ENCODE peak calls at places on chromosome 9, in ten cellular contexts. One of them, this sample, is unnamed.

GRCh38 chr9:90044710-90045151 is 439.9 kb downstream of the GADD45G start:
- DNase-seq in epithelial cell of proximal tubule: no peak
- DNase-seq in AG08396: no peak
- DNase-seq in H7: no peak
- DNase-seq in stimulated activated CD4-positive, alpha-beta T cell treated with anti-CD3 and anti-CD28 coated beads, Interleukin-4, amount 100 ng/mL, for 1 hour: peak
- DNase-seq in Calu3: no peak
- DNase-seq in naive thymus-derived CD4-positive, alpha-beta T cell: no peak
- DNase-seq in head of caudate nucleus: no peak
- DNase-seq in ACHN: peak
- DNase-seq in A172: peak
- DNase-seq in this sample: no peak

GRCh38 chr9:119955276-119955675 is 586.0 kb upstream of the BRINP1 start:
- DNase-seq in epithelial cell of proximal tubule: no peak
- DNase-seq in AG08396: no peak
- DNase-seq in H7: no peak
- DNase-seq in stimulated activated CD4-positive, alpha-beta T cell treated with anti-CD3 and anti-CD28 coated beads, Interleukin-4, amount 100 ng/mL, for 1 hour: no peak
- DNase-seq in Calu3: no peak
- DNase-seq in naive thymus-derived CD4-positive, alpha-beta T cell: no peak
- DNase-seq in head of caudate nucleus: no peak
- DNase-seq in ACHN: no peak
- DNase-seq in A172: no peak
- DNase-seq in this sample: no peak

GRCh38 chr9:93656426-93657222 is 80.2 kb downstream of the PHF2 start:
- DNase-seq in epithelial cell of proximal tubule: no peak
- DNase-seq in AG08396: no peak
- DNase-seq in H7: no peak
- DNase-seq in stimulated activated CD4-positive, alpha-beta T cell treated with anti-CD3 and anti-CD28 coated beads, Interleukin-4, amount 100 ng/mL, for 1 hour: no peak
- DNase-seq in Calu3: no peak
- DNase-seq in naive thymus-derived CD4-positive, alpha-beta T cell: no peak
- DNase-seq in head of caudate nucleus: peak
- DNase-seq in ACHN: no peak
- DNase-seq in A172: no peak
- DNase-seq in this sample: no peak

GRCh38 chr9:21852751-21853150 is 50.3 kb downstream of the MTAP start:
- DNase-seq in epithelial cell of proximal tubule: no peak
- DNase-seq in AG08396: no peak
- DNase-seq in H7: no peak
- DNase-seq in stimulated activated CD4-positive, alpha-beta T cell treated with anti-CD3 and anti-CD28 coated beads, Interleukin-4, amount 100 ng/mL, for 1 hour: no peak
- DNase-seq in Calu3: no peak
- DNase-seq in naive thymus-derived CD4-positive, alpha-beta T cell: no peak
- DNase-seq in head of caudate nucleus: no peak
- DNase-seq in ACHN: no peak
- DNase-seq in A172: no peak
- DNase-seq in this sample: no peak

GRCh38 chr9:127963041-127963358 is 17.8 kb downstream of the EEIG1 start:
- DNase-seq in epithelial cell of proximal tubule: no peak
- DNase-seq in AG08396: no peak
- DNase-seq in H7: no peak
- DNase-seq in stimulated activated CD4-positive, alpha-beta T cell treated with anti-CD3 and anti-CD28 coated beads, Interleukin-4, amount 100 ng/mL, for 1 hour: no peak
- DNase-seq in Calu3: no peak
- DNase-seq in naive thymus-derived CD4-positive, alpha-beta T cell: no peak
- DNase-seq in head of caudate nucleus: no peak
- DNase-seq in ACHN: no peak
- DNase-seq in A172: no peak
- DNase-seq in this sample: no peak

GRCh38 chr9:127930298-127931091 is at the start of gene PIP5KL1:
- DNase-seq in epithelial cell of proximal tubule: no peak
- DNase-seq in AG08396: peak
- DNase-seq in H7: peak
- DNase-seq in stimulated activated CD4-positive, alpha-beta T cell treated with anti-CD3 and anti-CD28 coated beads, Interleukin-4, amount 100 ng/mL, for 1 hour: peak
- DNase-seq in Calu3: peak
- DNase-seq in naive thymus-derived CD4-positive, alpha-beta T cell: peak
- DNase-seq in head of caudate nucleus: peak
- DNase-seq in ACHN: peak
- DNase-seq in A172: peak
- DNase-seq in this sample: peak

GRCh38 chr9:73715591-73715990 is 563.9 kb downstream of the ANXA1 start:
- DNase-seq in epithelial cell of proximal tubule: no peak
- DNase-seq in AG08396: no peak
- DNase-seq in H7: no peak
- DNase-seq in stimulated activated CD4-positive, alpha-beta T cell treated with anti-CD3 and anti-CD28 coated beads, Interleukin-4, amount 100 ng/mL, for 1 hour: no peak
- DNase-seq in Calu3: no peak
- DNase-seq in naive thymus-derived CD4-positive, alpha-beta T cell: no peak
- DNase-seq in head of caudate nucleus: no peak
- DNase-seq in ACHN: no peak
- DNase-seq in A172: no peak
- DNase-seq in this sample: no peak

GRCh38 chr9:129524848-129525345 is 96.0 kb downstream of the C9orf50 start:
- DNase-seq in epithelial cell of proximal tubule: no peak
- DNase-seq in AG08396: no peak
- DNase-seq in H7: no peak
- DNase-seq in stimulated activated CD4-positive, alpha-beta T cell treated with anti-CD3 and anti-CD28 coated beads, Interleukin-4, amount 100 ng/mL, for 1 hour: no peak
- DNase-seq in Calu3: no peak
- DNase-seq in naive thymus-derived CD4-positive, alpha-beta T cell: no peak
- DNase-seq in head of caudate nucleus: no peak
- DNase-seq in ACHN: no peak
- DNase-seq in A172: no peak
- DNase-seq in this sample: no peak

GRCh38 chr9:114108016-114108833 is 9.1 kb upstream of the KIF12 start:
- DNase-seq in epithelial cell of proximal tubule: no peak
- DNase-seq in AG08396: peak
- DNase-seq in H7: peak
- DNase-seq in stimulated activated CD4-positive, alpha-beta T cell treated with anti-CD3 and anti-CD28 coated beads, Interleukin-4, amount 100 ng/mL, for 1 hour: peak
- DNase-seq in Calu3: peak
- DNase-seq in naive thymus-derived CD4-positive, alpha-beta T cell: peak
- DNase-seq in head of caudate nucleus: peak
- DNase-seq in ACHN: peak
- DNase-seq in A172: peak
- DNase-seq in this sample: peak

GRCh38 chr9:133238851-133239532 is 29.9 kb upstream of the OBP2B start:
- DNase-seq in epithelial cell of proximal tubule: no peak
- DNase-seq in AG08396: peak
- DNase-seq in H7: peak
- DNase-seq in stimulated activated CD4-positive, alpha-beta T cell treated with anti-CD3 and anti-CD28 coated beads, Interleukin-4, amount 100 ng/mL, for 1 hour: peak
- DNase-seq in Calu3: peak
- DNase-seq in naive thymus-derived CD4-positive, alpha-beta T cell: peak
- DNase-seq in head of caudate nucleus: peak
- DNase-seq in ACHN: peak
- DNase-seq in A172: no peak
- DNase-seq in this sample: no peak